ENCODE peak calls at places on chromosomes 7 and 10, in seven cellular contexts. Z is K562, I is HepG2, L is HCT116, T is H1, K is GM12878, F is SK-N-SH. S is an unnamed sample.

GRCh38 chr7:28296571-28297483 is 115.5 kb upstream of the CREB5 start:
- DNase-seq in T (peak), F (no peak), K (no peak), L (peak), I (no peak), Z (peak), S (no peak)

GRCh38 chr7:103985565-103986126 is 3.8 kb downstream of the RELN start:
- DNase-seq in Z (no peak), K (no peak), L (no peak), F (no peak), I (peak), T (no peak), S (no peak)

GRCh38 chr10:126663880-126664279 is 6.6 kb downstream of the C10orf90 start:
- DNase-seq in I (no peak), Z (no peak), F (no peak), K (no peak), L (no peak), T (no peak), S (no peak)

GRCh38 chr7:85285502-85285901 is 98.6 kb upstream of the SEMA3D start:
- DNase-seq in L (no peak), I (no peak), T (no peak), F (no peak), Z (no peak), K (no peak), S (no peak)

GRCh38 chr10:62015994-62016393 is 114.5 kb downstream of the ARID5B start:
- DNase-seq in T (no peak), I (no peak), K (no peak), Z (peak), L (no peak), F (peak), S (no peak)

GRCh38 chr7:132098337-132098736 is 477.9 kb downstream of the PLXNA4 start:
- DNase-seq in Z (no peak), K (no peak), T (no peak), I (no peak), L (no peak), F (no peak), S (no peak)

GRCh38 chr7:51376420-51377092 is 59.9 kb upstream of the COBL start:
- DNase-seq in T (no peak), K (no peak), I (no peak), F (no peak), Z (peak), L (peak), S (no peak)

GRCh38 chr10:77226871-77227557 is 410.6 kb downstream of the KCNMA1 start:
- DNase-seq in T (no peak), L (no peak), I (no peak), F (no peak), K (no peak), Z (no peak), S (no peak)

GRCh38 chr7:43669286-43670081 is 59.8 kb downstream of the COA1 start:
- DNase-seq in K (no peak), I (no peak), L (no peak), F (no peak), T (peak), Z (no peak), S (no peak)

GRCh38 chr10:70619271-70620019 is 16.9 kb upstream of the PRF1 start:
- DNase-seq in I (no peak), F (no peak), L (peak), Z (peak), T (no peak), K (no peak), S (peak)

GRCh38 chr10:271201-271600 is 135.9 kb downstream of the ZMYND11 start:
- DNase-seq in L (no peak), I (no peak), K (no peak), T (no peak), F (no peak), Z (no peak), S (no peak)

GRCh38 chr10:122435212-122435827 is 19.1 kb upstream of the ARMS2 start:
- DNase-seq in F (peak), Z (peak), L (peak), I (peak), K (no peak), T (no peak), S (peak)

GRCh38 chr7:129775695-129776396 is 164.3 kb downstream of the NRF1 start:
- DNase-seq in T (no peak), K (no peak), F (peak), L (no peak), Z (no peak), I (no peak), S (no peak)

GRCh38 chr7:91082854-91083495 is 181.3 kb upstream of the FZD1 start:
- DNase-seq in I (no peak), T (no peak), K (no peak), Z (no peak), L (no peak), F (peak), S (no peak)

GRCh38 chr7:28355553-28356319 is 56.6 kb upstream of the CREB5 start:
- DNase-seq in L (no peak), F (no peak), K (no peak), Z (no peak), I (no peak), T (no peak), S (no peak)

GRCh38 chr7:138829335-138829734 is 31.3 kb upstream of the ATP6V0A4 start:
- DNase-seq in T (no peak), L (no peak), Z (no peak), I (peak), K (no peak), F (no peak), S (no peak)

GRCh38 chr10:7311256-7312178 is 99.3 kb downstream of the SFMBT2 start:
- DNase-seq in Z (no peak), F (no peak), I (no peak), T (no peak), L (no peak), K (no peak), S (peak)

GRCh38 chr7:117284692-117285091 is 38.2 kb downstream of the WNT2 start:
- DNase-seq in K (no peak), T (no peak), I (no peak), Z (no peak), F (no peak), L (no peak), S (no peak)

GRCh38 chr10:118799779-118800178 is 45.0 kb upstream of the CACUL1 start:
- DNase-seq in Z (no peak), K (no peak), L (peak), F (no peak), T (no peak), I (no peak), S (no peak)

GRCh38 chr10:5442056-5442989 is 30.0 kb downstream of the NET1 start:
- DNase-seq in K (no peak), I (peak), T (no peak), F (peak), L (peak), Z (peak), S (no peak)

GRCh38 chr10:33365871-33366411 is 31.5 kb upstream of the NRP1 start:
- DNase-seq in K (no peak), I (no peak), L (peak), Z (no peak), F (no peak), T (no peak), S (no peak)

GRCh38 chr7:83876593-83876992 is 227.7 kb upstream of the SEMA3E start:
- DNase-seq in F (no peak), T (no peak), Z (no peak), I (no peak), L (no peak), K (no peak), S (no peak)

GRCh38 chr10:70337201-70337651 is 45.2 kb downstream of the LRRC20 start:
- DNase-seq in I (no peak), F (no peak), Z (no peak), T (no peak), L (no peak), K (no peak), S (no peak)

GRCh38 chr10:112216151-112216550 is 32.6 kb upstream of the GPAM start:
- DNase-seq in F (no peak), T (no peak), Z (no peak), L (no peak), K (no peak), I (no peak), S (no peak)

GRCh38 chr7:32942783-32943653 is 14.2 kb upstream of the FKBP9 start:
- DNase-seq in K (no peak), T (no peak), I (peak), Z (peak), L (peak), F (peak), S (peak)

GRCh38 chr7:105985821-105986220 is 22.8 kb downstream of the CDHR3 start:
- DNase-seq in K (no peak), T (no peak), Z (no peak), L (no peak), I (no peak), F (no peak), S (no peak)

GRCh38 chr10:132162021-132162531 is 24.7 kb upstream of the DPYSL4 start:
- DNase-seq in F (no peak), I (no peak), Z (no peak), T (no peak), K (no peak), L (no peak), S (no peak)

GRCh38 chr10:122154733-122155366 is 116.2 kb upstream of the BTBD16 start:
- DNase-seq in T (no peak), Z (peak), I (no peak), F (no peak), K (no peak), L (no peak), S (no peak)

DNA sequence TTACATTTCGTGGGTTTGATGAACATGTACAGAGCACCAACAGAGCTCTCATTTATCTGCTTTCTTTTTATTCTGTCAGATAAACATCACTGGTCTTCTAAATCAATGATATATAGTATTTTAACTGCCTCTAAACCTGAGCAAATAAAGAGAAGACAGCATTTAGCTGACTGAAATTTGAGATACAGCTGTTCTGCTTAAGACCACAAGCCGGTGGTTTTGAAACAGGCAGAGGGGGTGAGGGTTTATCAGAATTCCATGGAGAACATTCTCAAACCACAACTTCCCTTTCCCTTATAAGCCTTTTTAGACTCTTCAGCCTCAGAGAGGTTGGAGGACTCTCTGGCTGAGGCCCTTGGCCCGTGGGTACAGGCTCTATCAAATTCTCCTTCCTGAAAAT is 87.4 kb upstream of the RSU1 start:
- DNase-seq in Z (no peak), I (no peak), K (no peak), L (no peak), T (no peak), F (no peak), S (no peak)
- TF ChIP-seq CTCF in Z (no peak), I (no peak), K (no peak), L (no peak), T (no peak), F (no peak), S (no peak)

DNA sequence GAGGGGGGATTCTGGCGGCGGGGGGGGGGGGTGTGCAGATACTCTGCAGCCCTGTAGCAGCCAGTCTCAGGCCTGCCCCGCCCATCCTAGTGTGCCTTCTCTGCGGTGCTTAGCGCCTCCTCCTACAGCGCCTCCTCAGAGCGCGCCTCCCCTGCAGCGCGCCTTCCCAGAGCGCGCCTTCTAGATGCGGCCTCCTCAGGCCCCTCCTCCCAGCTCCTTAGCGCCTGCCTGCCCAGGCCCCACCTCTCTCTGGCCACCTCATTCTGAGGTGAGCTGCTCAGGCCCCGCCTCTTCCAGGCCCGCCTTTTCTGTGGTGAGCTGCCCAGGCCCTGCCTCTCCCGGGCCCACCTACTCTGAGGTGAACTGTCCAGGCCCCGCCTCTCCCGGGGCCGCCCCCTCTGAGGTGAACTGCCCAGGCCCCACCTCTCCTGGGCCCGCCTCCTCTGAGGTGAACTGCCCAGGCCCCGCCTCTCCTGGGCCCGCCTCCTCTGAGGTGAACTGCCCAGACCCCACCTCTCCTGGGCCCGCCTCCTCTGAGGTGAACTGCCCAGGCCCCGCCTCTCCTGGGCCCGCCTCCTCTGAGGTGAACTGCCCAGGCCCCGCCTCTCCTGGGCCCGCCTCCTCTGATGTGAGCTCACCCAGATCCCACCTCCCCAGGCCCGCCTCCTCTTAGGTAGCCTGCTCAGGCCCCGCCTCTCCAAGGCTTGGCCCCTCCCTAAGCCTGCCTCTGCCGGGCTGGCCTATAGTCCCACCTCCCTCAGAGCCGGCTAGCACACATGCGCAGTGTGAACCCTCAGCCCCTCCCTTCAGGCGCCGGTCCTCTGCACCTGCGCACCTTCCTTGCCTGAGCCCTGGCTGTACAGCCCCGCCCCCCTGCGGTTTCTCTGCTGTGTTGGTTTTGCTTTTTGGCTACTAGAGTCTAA is 2.1 kb upstream of the SGCE start:
- DNase-seq in T (peak), L (peak), Z (peak), I (peak), K (peak), F (peak), S (peak)
- TF ChIP-seq SIN3A in T (no peak), L (no peak), Z (no peak), I (no peak), K (no peak), F (no peak), S (no peak)

DNA sequence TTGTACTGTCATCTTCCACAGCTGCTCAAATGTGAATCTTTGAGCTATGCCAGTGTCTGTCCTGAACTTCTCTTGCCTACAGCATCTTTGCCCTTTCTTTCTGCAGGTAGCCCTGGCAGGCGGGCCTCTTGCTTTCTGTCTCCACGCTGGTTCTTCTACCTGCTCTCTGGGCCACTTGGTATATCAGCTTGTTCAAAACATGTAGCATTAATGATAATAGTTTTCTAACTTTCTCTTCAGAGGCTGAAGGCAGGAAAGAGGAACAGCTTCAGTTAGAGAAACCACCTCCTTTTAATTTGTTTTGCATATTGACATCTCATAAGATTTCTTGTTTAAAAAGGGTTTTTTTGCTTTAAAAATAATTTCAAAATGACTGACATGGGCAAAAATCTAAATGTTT is 923 bp upstream of the FGL2 start:
- DNase-seq in T (no peak), K (no peak), F (no peak), L (no peak), I (no peak), Z (no peak), S (no peak)
- H3K4me3 ChIP-seq in T (no peak), K (peak), F (no peak), L (no peak), I (no peak), Z (no peak), S (no peak)

GRCh38 chr7:1966631-1967200 is 266.0 kb downstream of the MAD1L1 start:
- DNase-seq in T (no peak), K (no peak), F (no peak), Z (no peak), I (no peak), L (no peak), S (no peak)
- TF ChIP-seq CTCF in T (no peak), K (no peak), F (no peak), Z (no peak), I (no peak), L (no peak), S (no peak)

S was measured in Panc1.